ENCODE peak calls at places on chromosomes 12 and 14, in ten cellular contexts. One of them, this sample, is unnamed. For H3K4me1, the result is how much of the 10 kb centered on the place peaks cover.

GRCh38 chr12:117671734-117672133 is 297.1 kb downstream of the KSR2 start:
- DNase-seq in cardiac muscle cell: peak
- DNase-seq in left ventricle myocardium inferior: peak
- DNase-seq in heart right ventricle: no peak
- DNase-seq in H1: peak
- DNase-seq in A549: peak
- DNase-seq in fibroblast of lung: no peak
- DNase-seq in neural progenitor cell: peak
- DNase-seq in OCI-LY7: peak
- DNase-seq in CD8-positive, alpha-beta T cell: no peak
- DNase-seq in this sample: peak

GRCh38 chr12:12086331-12086730 is 15.6 kb downstream of the BCL2L14 start:
- DNase-seq in H1: no peak
- DNase-seq in neural progenitor cell: no peak
- DNase-seq in fibroblast of lung: no peak
- DNase-seq in OCI-LY7: no peak
- DNase-seq in left ventricle myocardium inferior: no peak
- DNase-seq in CD8-positive, alpha-beta T cell: no peak
- DNase-seq in heart right ventricle: no peak
- DNase-seq in A549: no peak
- DNase-seq in cardiac muscle cell: no peak
- DNase-seq in this sample: peak

GRCh38 chr14:22375321-22375930 is 213.6 kb downstream of the DAD1 start:
- DNase-seq in heart right ventricle: no peak
- DNase-seq in cardiac muscle cell: peak
- DNase-seq in A549: peak
- DNase-seq in neural progenitor cell: peak
- DNase-seq in fibroblast of lung: peak
- DNase-seq in OCI-LY7: peak
- DNase-seq in H1: no peak
- DNase-seq in CD8-positive, alpha-beta T cell: no peak
- DNase-seq in left ventricle myocardium inferior: no peak
- DNase-seq in this sample: no peak

GRCh38 chr12:51926718-51927117 is 19.4 kb downstream of the ACVRL1 start:
- DNase-seq in CD8-positive, alpha-beta T cell: peak
- DNase-seq in left ventricle myocardium inferior: no peak
- DNase-seq in fibroblast of lung: peak
- DNase-seq in A549: peak
- DNase-seq in H1: no peak
- DNase-seq in cardiac muscle cell: peak
- DNase-seq in neural progenitor cell: no peak
- DNase-seq in OCI-LY7: peak
- DNase-seq in heart right ventricle: no peak
- DNase-seq in this sample: peak

GRCh38 chr12:18828483-18828882 is 90.6 kb downstream of the CAPZA3 start:
- DNase-seq in A549: no peak
- DNase-seq in OCI-LY7: no peak
- DNase-seq in CD8-positive, alpha-beta T cell: no peak
- DNase-seq in fibroblast of lung: no peak
- DNase-seq in left ventricle myocardium inferior: no peak
- DNase-seq in heart right ventricle: no peak
- DNase-seq in H1: no peak
- DNase-seq in cardiac muscle cell: no peak
- DNase-seq in neural progenitor cell: no peak
- DNase-seq in this sample: no peak

GRCh38 chr12:10211101-10211974 is 1.3 kb upstream of the GABARAPL1 start:
- DNase-seq in CD8-positive, alpha-beta T cell: no peak
- DNase-seq in heart right ventricle: no peak
- DNase-seq in cardiac muscle cell: no peak
- DNase-seq in neural progenitor cell: no peak
- DNase-seq in A549: no peak
- DNase-seq in OCI-LY7: no peak
- DNase-seq in left ventricle myocardium inferior: no peak
- DNase-seq in fibroblast of lung: no peak
- DNase-seq in H1: no peak
- DNase-seq in this sample: peak

GRCh38 chr12:106445981-106446380 is 88.4 kb downstream of the POLR3B start:
- DNase-seq in fibroblast of lung: no peak
- DNase-seq in OCI-LY7: no peak
- DNase-seq in H1: no peak
- DNase-seq in heart right ventricle: no peak
- DNase-seq in left ventricle myocardium inferior: no peak
- DNase-seq in A549: no peak
- DNase-seq in CD8-positive, alpha-beta T cell: no peak
- DNase-seq in cardiac muscle cell: no peak
- DNase-seq in neural progenitor cell: peak
- DNase-seq in this sample: no peak

GRCh38 chr14:106657460-106657859 is 1131.1 kb downstream of the TMEM121 start:
- DNase-seq in left ventricle myocardium inferior: no peak
- DNase-seq in A549: no peak
- DNase-seq in CD8-positive, alpha-beta T cell: no peak
- DNase-seq in H1: no peak
- DNase-seq in neural progenitor cell: no peak
- DNase-seq in cardiac muscle cell: no peak
- DNase-seq in fibroblast of lung: no peak
- DNase-seq in heart right ventricle: no peak
- DNase-seq in OCI-LY7: peak
- DNase-seq in this sample: peak

GRCh38 chr14:39432619-39433451 is 602 bp upstream of the FBXO33 start:
- DNase-seq in CD8-positive, alpha-beta T cell: peak
- DNase-seq in A549: peak
- DNase-seq in H1: peak
- DNase-seq in OCI-LY7: peak
- DNase-seq in heart right ventricle: peak
- DNase-seq in neural progenitor cell: peak
- DNase-seq in cardiac muscle cell: peak
- DNase-seq in fibroblast of lung: peak
- DNase-seq in left ventricle myocardium inferior: peak
- DNase-seq in this sample: peak

GRCh38 chr12:49288412-49288853 is 6.5 kb upstream of the PRPH start:
- DNase-seq in cardiac muscle cell: peak
- DNase-seq in CD8-positive, alpha-beta T cell: peak
- DNase-seq in OCI-LY7: peak
- DNase-seq in A549: peak
- DNase-seq in fibroblast of lung: peak
- DNase-seq in H1: no peak
- DNase-seq in neural progenitor cell: peak
- DNase-seq in heart right ventricle: no peak
- DNase-seq in left ventricle myocardium inferior: no peak
- DNase-seq in this sample: no peak

GRCh38 chr12:53624453-53624852 is 1.7 kb downstream of the ATF7 start:
- DNase-seq in A549: no peak
- DNase-seq in heart right ventricle: no peak
- DNase-seq in OCI-LY7: no peak
- DNase-seq in H1: no peak
- DNase-seq in left ventricle myocardium inferior: no peak
- DNase-seq in fibroblast of lung: peak
- DNase-seq in neural progenitor cell: no peak
- DNase-seq in CD8-positive, alpha-beta T cell: no peak
- DNase-seq in cardiac muscle cell: peak
- DNase-seq in this sample: no peak

GRCh38 chr12:83039413-83039812 is 352.7 kb downstream of the TMTC2 start:
- DNase-seq in neural progenitor cell: no peak
- DNase-seq in fibroblast of lung: no peak
- DNase-seq in heart right ventricle: no peak
- DNase-seq in OCI-LY7: no peak
- DNase-seq in left ventricle myocardium inferior: no peak
- DNase-seq in cardiac muscle cell: no peak
- DNase-seq in A549: no peak
- DNase-seq in CD8-positive, alpha-beta T cell: no peak
- DNase-seq in H1: no peak
- DNase-seq in this sample: no peak

GRCh38 chr14:99466719-99467118 is 13.9 kb downstream of the SETD3 start:
- DNase-seq in heart right ventricle: no peak
- DNase-seq in left ventricle myocardium inferior: no peak
- DNase-seq in H1: no peak
- DNase-seq in cardiac muscle cell: no peak
- DNase-seq in CD8-positive, alpha-beta T cell: no peak
- DNase-seq in A549: no peak
- DNase-seq in fibroblast of lung: no peak
- DNase-seq in OCI-LY7: no peak
- DNase-seq in neural progenitor cell: no peak
- DNase-seq in this sample: no peak

GRCh38 chr14:64465856-64466554 is 706 bp downstream of the AKAP5 start:
- DNase-seq in cardiac muscle cell: peak
- DNase-seq in A549: peak
- DNase-seq in neural progenitor cell: peak
- DNase-seq in fibroblast of lung: peak
- DNase-seq in OCI-LY7: no peak
- DNase-seq in left ventricle myocardium inferior: no peak
- DNase-seq in CD8-positive, alpha-beta T cell: no peak
- DNase-seq in heart right ventricle: no peak
- DNase-seq in H1: no peak
- DNase-seq in this sample: peak

GRCh38 chr14:104793703-104793959 is 1.9 kb downstream of the AKT1 start:
- DNase-seq in neural progenitor cell: no peak
- DNase-seq in A549: no peak
- DNase-seq in CD8-positive, alpha-beta T cell: no peak
- DNase-seq in OCI-LY7: no peak
- DNase-seq in fibroblast of lung: no peak
- DNase-seq in cardiac muscle cell: no peak
- DNase-seq in H1: no peak
- DNase-seq in heart right ventricle: no peak
- DNase-seq in left ventricle myocardium inferior: no peak
- DNase-seq in this sample: no peak
- H3K4me1 ChIP-seq in neural progenitor cell: under half
- H3K4me1 ChIP-seq in A549: under half
- H3K4me1 ChIP-seq in CD8-positive, alpha-beta T cell: under half
- H3K4me1 ChIP-seq in OCI-LY7: under half
- H3K4me1 ChIP-seq in fibroblast of lung: under half
- H3K4me1 ChIP-seq in cardiac muscle cell: under half
- H3K4me1 ChIP-seq in H1: under half
- H3K4me1 ChIP-seq in heart right ventricle: half or more
- H3K4me1 ChIP-seq in left ventricle myocardium inferior: half or more
- H3K4me1 ChIP-seq in this sample: under half

DNA sequence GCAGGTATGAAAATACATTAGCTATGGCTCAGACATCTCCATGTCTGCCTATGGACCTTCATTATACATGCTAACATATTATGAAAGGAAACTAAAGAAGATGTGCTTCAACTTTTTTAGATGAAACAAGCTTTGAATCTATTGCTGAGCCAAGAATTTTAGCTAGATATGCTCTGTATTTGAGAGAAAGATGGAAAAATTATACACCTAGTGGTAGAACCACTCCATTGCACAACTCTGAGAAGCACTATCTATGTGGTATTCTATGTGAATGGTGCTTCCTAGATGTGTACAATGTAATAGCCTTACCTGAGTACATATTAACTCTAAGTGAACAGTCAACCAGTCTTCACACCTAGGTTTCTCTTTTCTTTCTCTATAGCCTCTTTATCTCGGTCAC is 17.3 kb downstream of the EPYC start:
- DNase-seq in CD8-positive, alpha-beta T cell: no peak
- DNase-seq in fibroblast of lung: no peak
- DNase-seq in H1: no peak
- DNase-seq in neural progenitor cell: no peak
- DNase-seq in A549: no peak
- DNase-seq in left ventricle myocardium inferior: no peak
- DNase-seq in cardiac muscle cell: no peak
- DNase-seq in heart right ventricle: no peak
- DNase-seq in OCI-LY7: no peak
- DNase-seq in this sample: no peak
- TF ChIP-seq CTCF in CD8-positive, alpha-beta T cell: no peak
- TF ChIP-seq CTCF in fibroblast of lung: peak
- TF ChIP-seq CTCF in H1: no peak
- TF ChIP-seq CTCF in neural progenitor cell: peak
- TF ChIP-seq CTCF in A549: no peak
- TF ChIP-seq CTCF in left ventricle myocardium inferior: no peak
- TF ChIP-seq CTCF in cardiac muscle cell: no peak
- TF ChIP-seq CTCF in heart right ventricle: no peak
- TF ChIP-seq CTCF in OCI-LY7: peak
- TF ChIP-seq CTCF in this sample: peak

GRCh38 chr14:24422694-24423531 is 6.6 kb downstream of the CBLN3 start:
- DNase-seq in cardiac muscle cell: no peak
- DNase-seq in A549: no peak
- DNase-seq in fibroblast of lung: no peak
- DNase-seq in CD8-positive, alpha-beta T cell: no peak
- DNase-seq in H1: no peak
- DNase-seq in neural progenitor cell: no peak
- DNase-seq in heart right ventricle: no peak
- DNase-seq in left ventricle myocardium inferior: no peak
- DNase-seq in OCI-LY7: no peak
- DNase-seq in this sample: no peak
- H3K4me1 ChIP-seq in cardiac muscle cell: under half
- H3K4me1 ChIP-seq in A549: under half
- H3K4me1 ChIP-seq in fibroblast of lung: under half
- H3K4me1 ChIP-seq in CD8-positive, alpha-beta T cell: under half
- H3K4me1 ChIP-seq in H1: under half
- H3K4me1 ChIP-seq in neural progenitor cell: under half
- H3K4me1 ChIP-seq in heart right ventricle: under half
- H3K4me1 ChIP-seq in left ventricle myocardium inferior: under half
- H3K4me1 ChIP-seq in OCI-LY7: under half
- H3K4me1 ChIP-seq in this sample: under half

GRCh38 chr12:125528300-125528699 is 463.1 kb downstream of the AACS start:
- DNase-seq in cardiac muscle cell: no peak
- DNase-seq in fibroblast of lung: no peak
- DNase-seq in heart right ventricle: no peak
- DNase-seq in CD8-positive, alpha-beta T cell: no peak
- DNase-seq in left ventricle myocardium inferior: no peak
- DNase-seq in neural progenitor cell: no peak
- DNase-seq in OCI-LY7: no peak
- DNase-seq in A549: no peak
- DNase-seq in H1: no peak
- DNase-seq in this sample: no peak

GRCh38 chr12:125538800-125539199 is 473.6 kb downstream of the AACS start:
- DNase-seq in CD8-positive, alpha-beta T cell: no peak
- DNase-seq in A549: no peak
- DNase-seq in fibroblast of lung: no peak
- DNase-seq in heart right ventricle: no peak
- DNase-seq in H1: no peak
- DNase-seq in left ventricle myocardium inferior: no peak
- DNase-seq in OCI-LY7: no peak
- DNase-seq in cardiac muscle cell: no peak
- DNase-seq in neural progenitor cell: no peak
- DNase-seq in this sample: no peak

GRCh38 chr12:125530876-125531275 is 465.6 kb downstream of the AACS start:
- DNase-seq in left ventricle myocardium inferior: no peak
- DNase-seq in CD8-positive, alpha-beta T cell: no peak
- DNase-seq in cardiac muscle cell: no peak
- DNase-seq in OCI-LY7: no peak
- DNase-seq in fibroblast of lung: no peak
- DNase-seq in heart right ventricle: no peak
- DNase-seq in neural progenitor cell: no peak
- DNase-seq in A549: no peak
- DNase-seq in H1: no peak
- DNase-seq in this sample: no peak

DNA sequence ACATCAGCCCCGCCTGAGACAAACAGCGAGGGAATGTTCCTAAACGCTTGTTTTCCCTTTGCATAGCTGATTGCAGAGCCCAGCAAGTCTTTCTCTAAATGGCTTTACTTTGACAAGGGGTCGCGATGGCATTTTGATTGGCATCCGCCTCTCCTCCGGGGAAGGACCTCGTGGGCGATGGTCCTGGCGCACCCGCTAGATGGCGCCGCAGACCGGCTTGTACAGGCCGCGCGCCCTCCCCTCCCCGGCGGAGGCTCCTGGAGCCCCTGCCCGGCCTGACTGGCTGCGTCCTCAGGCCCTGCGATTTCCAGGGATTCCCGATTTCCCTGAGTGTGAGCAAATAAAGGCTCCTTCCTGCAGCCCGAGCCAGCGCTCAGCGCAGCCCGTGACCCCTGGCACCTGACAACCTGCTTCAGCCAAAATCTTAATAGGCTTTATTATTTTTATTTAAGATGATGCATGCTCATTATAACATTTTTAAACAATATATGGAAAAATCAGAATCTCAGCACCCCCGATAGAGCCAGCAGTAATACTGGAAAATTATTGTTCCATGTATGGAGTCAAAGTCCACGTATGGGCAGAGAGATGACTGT is 468.3 kb downstream of the AACS start:
- DNase-seq in fibroblast of lung: no peak
- DNase-seq in cardiac muscle cell: no peak
- DNase-seq in heart right ventricle: peak
- DNase-seq in H1: peak
- DNase-seq in left ventricle myocardium inferior: peak
- DNase-seq in OCI-LY7: peak
- DNase-seq in A549: peak
- DNase-seq in neural progenitor cell: peak
- DNase-seq in CD8-positive, alpha-beta T cell: no peak
- DNase-seq in this sample: peak
- TF ChIP-seq CTCF in fibroblast of lung: no peak
- TF ChIP-seq CTCF in cardiac muscle cell: peak
- TF ChIP-seq CTCF in heart right ventricle: peak
- TF ChIP-seq CTCF in H1: peak
- TF ChIP-seq CTCF in left ventricle myocardium inferior: peak
- TF ChIP-seq CTCF in OCI-LY7: peak
- TF ChIP-seq CTCF in A549: peak
- TF ChIP-seq CTCF in neural progenitor cell: peak
- TF ChIP-seq CTCF in CD8-positive, alpha-beta T cell: no peak
- TF ChIP-seq CTCF in this sample: peak

This sample was measured in Caco-2.